ENCODE peak calls at places on chromosomes 11 and 22, in eight cellular contexts. One of them, this sample, is unnamed.

GRCh38 chr11:117820071-117820470 is 4.5 kb downstream of the FXYD2 start:
- DNase-seq in tibial artery: no peak
- DNase-seq in fibroblast of pulmonary artery: no peak
- DNase-seq in AG09319: no peak
- DNase-seq in H9: no peak
- DNase-seq in stimulated activated naive CD4-positive, alpha-beta T cell treated with Interleukin-2 at 50 U/mL for 16 hours: no peak
- DNase-seq in NCI-H774: peak
- DNase-seq in HEK293T: no peak
- DNase-seq in this sample: no peak

GRCh38 chr22:29380856-29381255 is 7.5 kb downstream of the AP1B1 start:
- DNase-seq in tibial artery: no peak
- DNase-seq in fibroblast of pulmonary artery: no peak
- DNase-seq in AG09319: no peak
- DNase-seq in H9: no peak
- DNase-seq in stimulated activated naive CD4-positive, alpha-beta T cell treated with Interleukin-2 at 50 U/mL for 16 hours: no peak
- DNase-seq in NCI-H774: no peak
- DNase-seq in HEK293T: no peak
- DNase-seq in this sample: no peak

GRCh38 chr11:14358729-14359439 is at the start of gene RRAS2:
- DNase-seq in tibial artery: peak
- DNase-seq in fibroblast of pulmonary artery: peak
- DNase-seq in AG09319: no peak
- DNase-seq in H9: peak
- DNase-seq in stimulated activated naive CD4-positive, alpha-beta T cell treated with Interleukin-2 at 50 U/mL for 16 hours: peak
- DNase-seq in NCI-H774: peak
- DNase-seq in HEK293T: peak
- DNase-seq in this sample: peak

GRCh38 chr11:115488945-115489344 is 15.3 kb downstream of the CADM1 start:
- DNase-seq in tibial artery: no peak
- DNase-seq in fibroblast of pulmonary artery: no peak
- DNase-seq in AG09319: no peak
- DNase-seq in H9: no peak
- DNase-seq in stimulated activated naive CD4-positive, alpha-beta T cell treated with Interleukin-2 at 50 U/mL for 16 hours: no peak
- DNase-seq in NCI-H774: no peak
- DNase-seq in HEK293T: no peak
- DNase-seq in this sample: peak

GRCh38 chr11:128422576-128423370 is 164.6 kb downstream of the ETS1 start:
- DNase-seq in tibial artery: no peak
- DNase-seq in fibroblast of pulmonary artery: no peak
- DNase-seq in AG09319: no peak
- DNase-seq in H9: no peak
- DNase-seq in stimulated activated naive CD4-positive, alpha-beta T cell treated with Interleukin-2 at 50 U/mL for 16 hours: peak
- DNase-seq in NCI-H774: no peak
- DNase-seq in HEK293T: no peak
- DNase-seq in this sample: no peak

GRCh38 chr22:49936018-49936972 is 17.9 kb downstream of the CRELD2 start:
- DNase-seq in tibial artery: peak
- DNase-seq in fibroblast of pulmonary artery: peak
- DNase-seq in AG09319: peak
- DNase-seq in H9: peak
- DNase-seq in stimulated activated naive CD4-positive, alpha-beta T cell treated with Interleukin-2 at 50 U/mL for 16 hours: peak
- DNase-seq in NCI-H774: peak
- DNase-seq in HEK293T: peak
- DNase-seq in this sample: peak

GRCh38 chr22:17926516-17926915 is 97.8 kb downstream of the MICAL3 start:
- DNase-seq in tibial artery: no peak
- DNase-seq in fibroblast of pulmonary artery: no peak
- DNase-seq in AG09319: no peak
- DNase-seq in H9: no peak
- DNase-seq in stimulated activated naive CD4-positive, alpha-beta T cell treated with Interleukin-2 at 50 U/mL for 16 hours: no peak
- DNase-seq in NCI-H774: no peak
- DNase-seq in HEK293T: no peak
- DNase-seq in this sample: no peak

GRCh38 chr11:35142481-35143207 is 3.7 kb downstream of the CD44 start:
- DNase-seq in tibial artery: no peak
- DNase-seq in fibroblast of pulmonary artery: peak
- DNase-seq in AG09319: no peak
- DNase-seq in H9: no peak
- DNase-seq in stimulated activated naive CD4-positive, alpha-beta T cell treated with Interleukin-2 at 50 U/mL for 16 hours: peak
- DNase-seq in NCI-H774: no peak
- DNase-seq in HEK293T: no peak
- DNase-seq in this sample: peak